ENCODE peak calls at places on chromosomes 13 and 19, in eight cellular contexts. One of them, this sample, is unnamed.

GRCh38 chr19:32316034-32316433 is 29.4 kb upstream of the ZNF507 start:
- DNase-seq in coronary artery: no peak
- DNase-seq in fibroblast of pulmonary artery: no peak
- DNase-seq in A549: no peak
- DNase-seq in neural crest cell: no peak
- DNase-seq in NAMALWA: no peak
- DNase-seq in glutamatergic neuron: no peak
- DNase-seq in activated T-cell treated with anti-CD3 and anti-CD28 coated beads for 1 hour: no peak
- DNase-seq in this sample: no peak

GRCh38 chr13:96081888-96082287 is 8.0 kb upstream of the HS6ST3 start:
- DNase-seq in activated T-cell treated with anti-CD3 and anti-CD28 coated beads for 1 hour: no peak
- DNase-seq in neural crest cell: no peak
- DNase-seq in fibroblast of pulmonary artery: no peak
- DNase-seq in coronary artery: no peak
- DNase-seq in glutamatergic neuron: no peak
- DNase-seq in A549: no peak
- DNase-seq in NAMALWA: no peak
- DNase-seq in this sample: no peak

GRCh38 chr19:10568444-10568825 is 344 bp downstream of the CDKN2D start:
- DNase-seq in glutamatergic neuron: no peak
- DNase-seq in NAMALWA: peak
- DNase-seq in fibroblast of pulmonary artery: no peak
- DNase-seq in activated T-cell treated with anti-CD3 and anti-CD28 coated beads for 1 hour: peak
- DNase-seq in neural crest cell: no peak
- DNase-seq in A549: no peak
- DNase-seq in coronary artery: peak
- DNase-seq in this sample: peak

GRCh38 chr19:58513694-58514563 is 2.1 kb upstream of the SLC27A5 start:
- DNase-seq in activated T-cell treated with anti-CD3 and anti-CD28 coated beads for 1 hour: peak
- DNase-seq in neural crest cell: peak
- DNase-seq in coronary artery: no peak
- DNase-seq in A549: peak
- DNase-seq in glutamatergic neuron: peak
- DNase-seq in fibroblast of pulmonary artery: peak
- DNase-seq in NAMALWA: peak
- DNase-seq in this sample: peak

GRCh38 chr13:23467048-23467931 is 33.8 kb upstream of the SACS start:
- DNase-seq in A549: no peak
- DNase-seq in glutamatergic neuron: peak
- DNase-seq in fibroblast of pulmonary artery: no peak
- DNase-seq in neural crest cell: peak
- DNase-seq in NAMALWA: no peak
- DNase-seq in coronary artery: no peak
- DNase-seq in activated T-cell treated with anti-CD3 and anti-CD28 coated beads for 1 hour: no peak
- DNase-seq in this sample: peak

GRCh38 chr19:9981406-9982260 is 28.7 kb downstream of the COL5A3 start:
- DNase-seq in fibroblast of pulmonary artery: peak
- DNase-seq in NAMALWA: no peak
- DNase-seq in A549: no peak
- DNase-seq in coronary artery: no peak
- DNase-seq in activated T-cell treated with anti-CD3 and anti-CD28 coated beads for 1 hour: no peak
- DNase-seq in glutamatergic neuron: no peak
- DNase-seq in neural crest cell: no peak
- DNase-seq in this sample: no peak

GRCh38 chr13:102183509-102184182 is 218.2 kb downstream of the FGF14 start:
- DNase-seq in activated T-cell treated with anti-CD3 and anti-CD28 coated beads for 1 hour: no peak
- DNase-seq in glutamatergic neuron: no peak
- DNase-seq in neural crest cell: no peak
- DNase-seq in coronary artery: no peak
- DNase-seq in fibroblast of pulmonary artery: no peak
- DNase-seq in A549: no peak
- DNase-seq in NAMALWA: no peak
- DNase-seq in this sample: no peak

GRCh38 chr19:24071078-24071477 is 15.9 kb upstream of the ZNF254 start:
- DNase-seq in glutamatergic neuron: no peak
- DNase-seq in A549: no peak
- DNase-seq in neural crest cell: no peak
- DNase-seq in activated T-cell treated with anti-CD3 and anti-CD28 coated beads for 1 hour: no peak
- DNase-seq in fibroblast of pulmonary artery: no peak
- DNase-seq in coronary artery: no peak
- DNase-seq in NAMALWA: no peak
- DNase-seq in this sample: no peak

GRCh38 chr19:55457683-55458457 is 3.6 kb downstream of the ISOC2 start:
- DNase-seq in glutamatergic neuron: no peak
- DNase-seq in neural crest cell: no peak
- DNase-seq in A549: no peak
- DNase-seq in NAMALWA: no peak
- DNase-seq in fibroblast of pulmonary artery: no peak
- DNase-seq in activated T-cell treated with anti-CD3 and anti-CD28 coated beads for 1 hour: no peak
- DNase-seq in coronary artery: no peak
- DNase-seq in this sample: no peak

GRCh38 chr13:86563308-86563707 is 764.1 kb upstream of the SLITRK6 start:
- DNase-seq in glutamatergic neuron: no peak
- DNase-seq in A549: no peak
- DNase-seq in activated T-cell treated with anti-CD3 and anti-CD28 coated beads for 1 hour: no peak
- DNase-seq in neural crest cell: no peak
- DNase-seq in NAMALWA: no peak
- DNase-seq in coronary artery: no peak
- DNase-seq in fibroblast of pulmonary artery: peak
- DNase-seq in this sample: no peak

GRCh38 chr19:30082611-30083010 is 140.6 kb downstream of the URI1 start:
- DNase-seq in activated T-cell treated with anti-CD3 and anti-CD28 coated beads for 1 hour: no peak
- DNase-seq in A549: no peak
- DNase-seq in glutamatergic neuron: no peak
- DNase-seq in coronary artery: no peak
- DNase-seq in neural crest cell: no peak
- DNase-seq in NAMALWA: no peak
- DNase-seq in fibroblast of pulmonary artery: no peak
- DNase-seq in this sample: no peak

GRCh38 chr19:18379803-18380747 is 5.9 kb upstream of the GDF15 start:
- DNase-seq in activated T-cell treated with anti-CD3 and anti-CD28 coated beads for 1 hour: no peak
- DNase-seq in A549: peak
- DNase-seq in glutamatergic neuron: no peak
- DNase-seq in fibroblast of pulmonary artery: peak
- DNase-seq in neural crest cell: no peak
- DNase-seq in NAMALWA: no peak
- DNase-seq in coronary artery: no peak
- DNase-seq in this sample: peak

GRCh38 chr19:13884726-13885591 is 8.0 kb downstream of the NANOS3 start:
- DNase-seq in glutamatergic neuron: no peak
- DNase-seq in activated T-cell treated with anti-CD3 and anti-CD28 coated beads for 1 hour: no peak
- DNase-seq in A549: no peak
- DNase-seq in neural crest cell: no peak
- DNase-seq in coronary artery: no peak
- DNase-seq in fibroblast of pulmonary artery: no peak
- DNase-seq in NAMALWA: no peak
- DNase-seq in this sample: peak

GRCh38 chr19:56507446-56508281 is at the start of gene ZNF471:
- DNase-seq in coronary artery: peak
- DNase-seq in NAMALWA: no peak
- DNase-seq in fibroblast of pulmonary artery: peak
- DNase-seq in neural crest cell: no peak
- DNase-seq in glutamatergic neuron: peak
- DNase-seq in A549: peak
- DNase-seq in activated T-cell treated with anti-CD3 and anti-CD28 coated beads for 1 hour: peak
- DNase-seq in this sample: peak

GRCh38 chr19:12166596-12166995 is 3.7 kb downstream of the ZNF136 start:
- DNase-seq in fibroblast of pulmonary artery: no peak
- DNase-seq in NAMALWA: no peak
- DNase-seq in neural crest cell: no peak
- DNase-seq in activated T-cell treated with anti-CD3 and anti-CD28 coated beads for 1 hour: no peak
- DNase-seq in A549: no peak
- DNase-seq in coronary artery: no peak
- DNase-seq in glutamatergic neuron: no peak
- DNase-seq in this sample: no peak

GRCh38 chr13:110070511-110071120 is 236.3 kb downstream of the COL4A1 start:
- DNase-seq in neural crest cell: no peak
- DNase-seq in fibroblast of pulmonary artery: peak
- DNase-seq in coronary artery: no peak
- DNase-seq in glutamatergic neuron: no peak
- DNase-seq in A549: no peak
- DNase-seq in NAMALWA: no peak
- DNase-seq in activated T-cell treated with anti-CD3 and anti-CD28 coated beads for 1 hour: no peak
- DNase-seq in this sample: no peak

This sample was measured in thyroid gland.